ENCODE peak calls at places on chromosomes 7 and 10, in eight cellular contexts. One of them, this sample, is unnamed.

GRCh38 chr7:867406-868188 is 8.8 kb upstream of the GET4 start:
- ATAC-seq in PC-3: peak
- ATAC-seq in left lung: peak
- ATAC-seq in sciatic nerve: peak
- ATAC-seq in activated naive CD8-positive, alpha-beta T cell treated with anti-CD3 and anti-CD28 coated beads, Interleukin-2, amount 50 U/mL, for 24 hours: peak
- ATAC-seq in CD4-positive, alpha-beta T cell: no peak
- ATAC-seq in gastroesophageal sphincter: peak
- ATAC-seq in stimulated activated naive CD8-positive, alpha-beta T cell treated with anti-CD3 and anti-CD28 coated beads, Interleukin-15, Interleukin-2, amounts not matched to agents 100 U/mL and 50 U/mL, for 24 hours: no peak
- ATAC-seq in this sample: no peak

GRCh38 chr7:25075459-25075858 is 49.6 kb downstream of the CYCS start:
- ATAC-seq in PC-3: no peak
- ATAC-seq in left lung: no peak
- ATAC-seq in sciatic nerve: no peak
- ATAC-seq in activated naive CD8-positive, alpha-beta T cell treated with anti-CD3 and anti-CD28 coated beads, Interleukin-2, amount 50 U/mL, for 24 hours: peak
- ATAC-seq in CD4-positive, alpha-beta T cell: no peak
- ATAC-seq in gastroesophageal sphincter: no peak
- ATAC-seq in stimulated activated naive CD8-positive, alpha-beta T cell treated with anti-CD3 and anti-CD28 coated beads, Interleukin-15, Interleukin-2, amounts not matched to agents 100 U/mL and 50 U/mL, for 24 hours: peak
- ATAC-seq in this sample: peak

GRCh38 chr7:4218481-4218880 is 463.6 kb upstream of the FOXK1 start:
- ATAC-seq in PC-3: no peak
- ATAC-seq in left lung: no peak
- ATAC-seq in sciatic nerve: no peak
- ATAC-seq in activated naive CD8-positive, alpha-beta T cell treated with anti-CD3 and anti-CD28 coated beads, Interleukin-2, amount 50 U/mL, for 24 hours: no peak
- ATAC-seq in CD4-positive, alpha-beta T cell: no peak
- ATAC-seq in gastroesophageal sphincter: no peak
- ATAC-seq in stimulated activated naive CD8-positive, alpha-beta T cell treated with anti-CD3 and anti-CD28 coated beads, Interleukin-15, Interleukin-2, amounts not matched to agents 100 U/mL and 50 U/mL, for 24 hours: no peak
- ATAC-seq in this sample: no peak

GRCh38 chr7:92751902-92752901 is 84.2 kb downstream of the CDK6 start:
- ATAC-seq in PC-3: peak
- ATAC-seq in left lung: peak
- ATAC-seq in sciatic nerve: no peak
- ATAC-seq in activated naive CD8-positive, alpha-beta T cell treated with anti-CD3 and anti-CD28 coated beads, Interleukin-2, amount 50 U/mL, for 24 hours: peak
- ATAC-seq in CD4-positive, alpha-beta T cell: no peak
- ATAC-seq in gastroesophageal sphincter: no peak
- ATAC-seq in stimulated activated naive CD8-positive, alpha-beta T cell treated with anti-CD3 and anti-CD28 coated beads, Interleukin-15, Interleukin-2, amounts not matched to agents 100 U/mL and 50 U/mL, for 24 hours: peak
- ATAC-seq in this sample: no peak

GRCh38 chr7:12713625-12714435 is 26.4 kb downstream of the ARL4A start:
- ATAC-seq in PC-3: no peak
- ATAC-seq in left lung: no peak
- ATAC-seq in sciatic nerve: no peak
- ATAC-seq in activated naive CD8-positive, alpha-beta T cell treated with anti-CD3 and anti-CD28 coated beads, Interleukin-2, amount 50 U/mL, for 24 hours: no peak
- ATAC-seq in CD4-positive, alpha-beta T cell: no peak
- ATAC-seq in gastroesophageal sphincter: no peak
- ATAC-seq in stimulated activated naive CD8-positive, alpha-beta T cell treated with anti-CD3 and anti-CD28 coated beads, Interleukin-15, Interleukin-2, amounts not matched to agents 100 U/mL and 50 U/mL, for 24 hours: no peak
- ATAC-seq in this sample: no peak

GRCh38 chr10:93812664-93813338 is 55.1 kb downstream of the LGI1 start:
- ATAC-seq in PC-3: no peak
- ATAC-seq in left lung: no peak
- ATAC-seq in sciatic nerve: no peak
- ATAC-seq in activated naive CD8-positive, alpha-beta T cell treated with anti-CD3 and anti-CD28 coated beads, Interleukin-2, amount 50 U/mL, for 24 hours: no peak
- ATAC-seq in CD4-positive, alpha-beta T cell: no peak
- ATAC-seq in gastroesophageal sphincter: no peak
- ATAC-seq in stimulated activated naive CD8-positive, alpha-beta T cell treated with anti-CD3 and anti-CD28 coated beads, Interleukin-15, Interleukin-2, amounts not matched to agents 100 U/mL and 50 U/mL, for 24 hours: no peak
- ATAC-seq in this sample: no peak

GRCh38 chr7:135427166-135427565 is 82.7 kb downstream of the CNOT4 start:
- ATAC-seq in PC-3: no peak
- ATAC-seq in left lung: no peak
- ATAC-seq in sciatic nerve: no peak
- ATAC-seq in activated naive CD8-positive, alpha-beta T cell treated with anti-CD3 and anti-CD28 coated beads, Interleukin-2, amount 50 U/mL, for 24 hours: no peak
- ATAC-seq in CD4-positive, alpha-beta T cell: no peak
- ATAC-seq in gastroesophageal sphincter: no peak
- ATAC-seq in stimulated activated naive CD8-positive, alpha-beta T cell treated with anti-CD3 and anti-CD28 coated beads, Interleukin-15, Interleukin-2, amounts not matched to agents 100 U/mL and 50 U/mL, for 24 hours: no peak
- ATAC-seq in this sample: no peak

GRCh38 chr7:38220452-38220851 is 42.4 kb downstream of the STARD3NL start:
- ATAC-seq in PC-3: no peak
- ATAC-seq in left lung: no peak
- ATAC-seq in sciatic nerve: no peak
- ATAC-seq in activated naive CD8-positive, alpha-beta T cell treated with anti-CD3 and anti-CD28 coated beads, Interleukin-2, amount 50 U/mL, for 24 hours: peak
- ATAC-seq in CD4-positive, alpha-beta T cell: no peak
- ATAC-seq in gastroesophageal sphincter: no peak
- ATAC-seq in stimulated activated naive CD8-positive, alpha-beta T cell treated with anti-CD3 and anti-CD28 coated beads, Interleukin-15, Interleukin-2, amounts not matched to agents 100 U/mL and 50 U/mL, for 24 hours: peak
- ATAC-seq in this sample: peak

GRCh38 chr7:151810434-151811232 is 66.3 kb downstream of the PRKAG2 start:
- ATAC-seq in PC-3: no peak
- ATAC-seq in left lung: no peak
- ATAC-seq in sciatic nerve: no peak
- ATAC-seq in activated naive CD8-positive, alpha-beta T cell treated with anti-CD3 and anti-CD28 coated beads, Interleukin-2, amount 50 U/mL, for 24 hours: no peak
- ATAC-seq in CD4-positive, alpha-beta T cell: no peak
- ATAC-seq in gastroesophageal sphincter: no peak
- ATAC-seq in stimulated activated naive CD8-positive, alpha-beta T cell treated with anti-CD3 and anti-CD28 coated beads, Interleukin-15, Interleukin-2, amounts not matched to agents 100 U/mL and 50 U/mL, for 24 hours: no peak
- ATAC-seq in this sample: no peak

This sample was measured in activated CD4-positive, CD25-positive, alpha-beta regulatory T cell treated with anti-CD3 and anti-CD28 coated beads, Interleukin-2, amount 50 U/mL, for 24 hours.